ENCODE peak calls at places on chromosomes 1 and 21, in nine cellular contexts. F is coronary artery, Q is lower lobe of right lung, Z is spleen, K is lower leg skin, A is cardiac fibroblast, M is fibroblast of villous mesenchyme, R is tibial artery, T is brain microvascular endothelial cell. G is an unnamed sample.

GRCh38 chr1:118990513-118991131 is 2.5 kb upstream of the TBX15 start:
- DNase-seq in F (no peak), M (no peak), Q (no peak), T (no peak), Z (no peak), A (no peak), K (peak; percentile 78), R (no peak), G (no peak)

GRCh38 chr21:46622226-46622625 is 13.2 kb upstream of the PRMT2 start:
- DNase-seq in M (no peak), A (peak; percentile 15), T (peak; percentile 64), R (peak; percentile 24), K (no peak), F (no peak), Z (no peak), Q (peak; percentile 70), G (no peak)

GRCh38 chr1:41515778-41516167 is 31.3 kb upstream of the EDN2 start:
- DNase-seq in Z (no peak), K (no peak), T (no peak), M (no peak), F (no peak), A (no peak), Q (no peak), R (no peak), G (no peak)

GRCh38 chr1:160328171-160328570 is 14.9 kb downstream of the COPA start:
- DNase-seq in T (no peak), Z (no peak), Q (no peak), F (no peak), R (no peak), M (no peak), K (no peak), A (no peak), G (no peak)

GRCh38 chr1:59674605-59675004 is 140.1 kb upstream of the HOOK1 start:
- DNase-seq in R (peak; percentile 75), A (peak; percentile 84), F (no peak), Z (no peak), T (no peak), K (no peak), M (peak; percentile 82), Q (no peak), G (no peak)

GRCh38 chr1:217747156-217747769 is 116.1 kb downstream of the SPATA17 start:
- DNase-seq in F (no peak), A (peak; percentile 60), Z (no peak), M (peak; percentile 37), K (no peak), T (peak; percentile 12), Q (no peak), R (no peak), G (no peak)

GRCh38 chr21:24939288-24939687 is 668.0 kb downstream of the MRPL39 start:
- DNase-seq in M (no peak), T (no peak), Q (no peak), F (no peak), R (no peak), A (no peak), Z (no peak), K (no peak), G (no peak)

GRCh38 chr1:246683521-246683920 is 40.7 kb upstream of the SCCPDH start:
- DNase-seq in T (no peak), M (no peak), K (no peak), A (no peak), Q (no peak), R (no peak), Z (no peak), F (no peak), G (no peak)

GRCh38 chr21:39176312-39176711 is 6.9 kb downstream of the PSMG1 start:
- DNase-seq in A (no peak), Z (no peak), K (no peak), M (peak; percentile 46), F (no peak), R (no peak), T (no peak), Q (no peak), G (no peak)

GRCh38 chr1:96587222-96587621 is 134.4 kb upstream of the PTBP2 start:
- DNase-seq in M (no peak), Z (no peak), R (no peak), F (no peak), T (no peak), A (no peak), K (no peak), Q (no peak), G (no peak)

GRCh38 chr1:97063532-97063931 is 341.9 kb downstream of the PTBP2 start:
- DNase-seq in A (no peak), T (no peak), Q (no peak), K (no peak), R (no peak), Z (no peak), M (peak; percentile 79), F (no peak), G (no peak)

GRCh38 chr1:44406761-44407429 is 1.8 kb downstream of the RNF220 start:
- DNase-seq in R (no peak), Z (peak; percentile 84), F (no peak), Q (no peak), M (no peak), A (no peak), T (no peak), K (no peak), G (no peak)
- H3K4me3 ChIP-seq in R (peak overlapping the region; percentile 45), Z (peak overlapping the region; percentile 45), F (peak overlapping the region; percentile 75), Q (peak overlapping the region; percentile 58), M (no peak overlapping the region), A (no peak overlapping the region), T (peak overlapping the region; percentile 20), K (no peak overlapping the region), G (peak overlapping the region; percentile 50)

DNA sequence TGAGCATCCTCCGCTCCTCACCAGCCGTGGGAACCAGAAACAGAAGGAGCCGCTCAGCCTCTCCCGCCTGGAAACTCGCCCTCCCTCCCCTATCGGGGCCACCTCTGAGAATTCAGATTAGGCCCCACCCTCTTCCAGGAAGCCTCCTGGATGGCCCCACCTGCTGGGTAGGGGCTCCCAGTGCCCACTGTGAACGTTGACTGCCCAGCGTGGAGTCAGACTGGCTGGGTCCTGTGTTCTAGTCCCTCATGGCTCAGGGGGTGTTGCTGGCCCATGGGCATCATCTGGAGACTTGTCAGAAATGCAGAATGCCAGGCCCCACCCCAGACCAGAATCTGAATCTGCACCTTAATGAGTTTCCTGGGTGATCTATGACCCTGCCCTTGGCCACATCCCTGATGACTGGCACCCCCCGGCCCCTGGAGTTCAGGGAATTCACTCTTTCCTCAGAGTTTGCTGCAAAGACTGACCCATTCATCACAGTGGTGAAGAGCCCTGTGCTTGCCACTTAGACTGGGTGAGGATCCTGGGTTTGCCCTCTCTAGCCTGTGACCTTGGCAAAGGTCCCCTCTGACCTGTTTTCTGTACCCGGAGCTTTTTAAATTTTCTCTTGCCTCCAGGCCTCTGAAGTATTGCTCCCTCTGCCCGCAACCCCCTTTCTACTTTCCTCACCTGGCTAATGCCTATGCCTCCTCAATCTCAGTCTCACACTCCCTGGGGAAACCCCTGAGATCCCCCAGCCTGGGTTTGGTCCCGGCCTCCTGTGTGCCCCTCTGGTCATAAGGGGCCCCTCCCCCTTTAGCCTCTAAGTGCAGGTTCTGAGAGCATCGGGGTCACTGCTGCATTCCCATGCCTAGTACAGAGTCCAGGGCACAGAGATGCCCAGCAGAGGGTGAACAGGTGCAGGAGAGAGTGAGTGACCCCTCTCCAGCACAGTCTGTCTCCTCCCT is 184.2 kb downstream of the MATN1 start:
- DNase-seq in K (no peak), A (no peak), T (no peak), M (no peak), Z (peak; percentile 51), F (peak; percentile 49), Q (no peak), R (no peak), G (no peak)
- H3K4me3 ChIP-seq in K (no peak overlapping the region), A (no peak overlapping the region), T (no peak overlapping the region), M (no peak overlapping the region), Z (no peak overlapping the region), F (no peak overlapping the region), Q (no peak overlapping the region), R (no peak overlapping the region), G (no peak overlapping the region)

GRCh38 chr1:38733761-38734160 is 125.8 kb downstream of the RRAGC start:
- DNase-seq in R (no peak), M (no peak), T (no peak), K (no peak), F (no peak), A (no peak), Q (no peak), Z (no peak), G (no peak)

GRCh38 chr1:38727629-38728175 is 131.9 kb downstream of the RRAGC start:
- DNase-seq in T (no peak), K (no peak), M (no peak), Z (no peak), F (no peak), R (no peak), Q (no peak), A (no peak), G (no peak)

GRCh38 chr1:38724160-38725131 is 135.1 kb downstream of the RRAGC start:
- DNase-seq in K (peak; percentile 68), A (no peak), T (no peak), Q (no peak), F (no peak), M (peak; percentile 21), Z (no peak), R (no peak), G (no peak)

GRCh38 chr1:38730511-38731397 is 128.8 kb downstream of the RRAGC start:
- DNase-seq in F (no peak), Z (no peak), R (no peak), A (peak; percentile 29), K (no peak), Q (no peak), T (no peak), M (peak; percentile 69), G (no peak)

DNA sequence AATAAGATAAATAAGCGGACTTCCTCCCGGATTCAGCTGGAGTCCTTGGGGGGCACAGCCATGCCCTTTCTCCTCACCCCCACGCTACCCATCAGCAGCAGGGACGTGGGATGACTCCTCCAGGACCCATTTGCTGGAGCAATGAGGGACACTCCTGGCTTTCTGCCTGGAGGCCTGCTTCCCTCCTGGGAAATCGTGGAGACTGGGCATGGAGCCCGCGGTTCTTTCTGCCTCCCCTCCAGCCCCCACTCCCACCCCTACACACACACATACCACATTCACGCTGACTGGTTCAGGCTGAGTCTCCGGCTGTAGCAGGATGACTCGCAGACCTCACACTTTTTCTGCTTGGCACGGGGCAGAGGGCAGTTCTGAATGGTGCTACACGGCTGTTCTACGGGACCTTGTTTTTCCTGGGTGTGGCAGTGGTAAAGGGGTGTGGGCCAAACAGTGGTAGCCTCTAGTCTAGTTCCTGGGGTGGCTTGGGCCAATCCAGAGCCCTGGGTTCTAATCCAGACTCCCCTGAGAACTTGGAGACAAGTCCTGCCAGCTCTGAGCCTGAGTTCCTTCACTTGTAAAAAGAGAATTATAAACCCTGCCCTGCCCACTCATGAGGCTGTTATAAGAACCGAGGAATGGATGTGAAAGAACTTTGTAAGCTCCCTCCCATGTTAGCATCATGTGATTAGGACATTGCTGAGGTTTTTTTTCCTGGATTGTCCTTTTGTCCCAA is 131.2 kb downstream of the RRAGC start:
- DNase-seq in F (peak; percentile 80), A (peak; percentile 97), Z (no peak), Q (no peak), T (peak; percentile 56), M (peak; percentile 83), R (peak; percentile 33), K (no peak), G (no peak)
- H3K4me3 ChIP-seq in F (peak overlapping the region; percentile 12), A (no peak overlapping the region), Z (no peak overlapping the region), Q (no peak overlapping the region), T (no peak overlapping the region), M (no peak overlapping the region), R (no peak overlapping the region), K (no peak overlapping the region), G (no peak overlapping the region)

DNA sequence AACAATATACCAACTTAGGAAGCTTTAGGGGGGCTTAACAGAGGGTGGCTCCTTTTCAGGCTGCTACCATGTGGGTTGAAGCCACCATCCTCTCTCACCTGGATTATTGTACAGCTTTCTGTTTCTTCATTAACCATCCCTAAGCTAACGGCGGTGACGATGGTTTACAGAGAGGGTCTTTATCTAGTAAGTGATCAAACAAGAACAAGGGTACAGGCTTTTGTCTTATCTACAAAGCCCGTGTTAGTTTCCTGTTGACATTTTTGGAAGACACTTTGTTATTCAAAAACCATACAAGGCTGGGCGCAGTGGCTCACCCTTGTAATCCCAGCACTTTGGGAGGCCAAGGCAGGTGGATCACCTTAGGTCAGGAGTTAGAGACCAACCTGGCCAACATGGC is 20.4 kb downstream of the SLC25A33 start:
- DNase-seq in F (no peak), T (no peak), Z (no peak), M (no peak), A (no peak), Q (no peak), R (no peak), K (no peak), G (no peak)
- H3K4me3 ChIP-seq in F (no peak overlapping the region), T (no peak overlapping the region), Z (no peak overlapping the region), M (no peak overlapping the region), A (no peak overlapping the region), Q (no peak overlapping the region), R (no peak overlapping the region), K (no peak overlapping the region), G (no peak overlapping the region)

G was measured in suprapubic skin.